ENCODE peak calls at places on chromosomes 5 and 9, in six cellular contexts. S, J, B, T, F and W are unnamed samples.

GRCh38 chr9:1207681-1208080 is 157.5 kb downstream of the DMRT2 start:
- DNase-seq in F (no peak), T (no peak), B (peak), S (no peak), J (no peak), W (no peak)

GRCh38 chr5:144139586-144139985 is 30.9 kb downstream of the YIPF5 start:
- DNase-seq in T (no peak), F (peak), J (no peak), S (no peak), B (peak), W (no peak)

GRCh38 chr9:124134526-124134925 is 123.0 kb downstream of the LHX2 start:
- DNase-seq in S (no peak), J (peak), T (no peak), B (no peak), F (no peak), W (no peak)

GRCh38 chr9:13554626-13555025 is 275.1 kb upstream of the MPDZ start:
- DNase-seq in T (no peak), J (no peak), F (no peak), B (no peak), S (no peak), W (no peak)

GRCh38 chr9:79489241-79490000 is 82.3 kb upstream of the TLE4 start:
- DNase-seq in J (no peak), B (peak), T (no peak), F (peak), S (no peak), W (peak)

GRCh38 chr5:151156732-151157402 is 712 bp downstream of the ANXA6 start:
- DNase-seq in T (no peak), B (peak), F (no peak), J (peak), S (no peak), W (no peak)

GRCh38 chr9:123419721-123420559 is 63.9 kb downstream of the CRB2 start:
- DNase-seq in B (no peak), S (no peak), J (no peak), T (no peak), F (no peak), W (no peak)

GRCh38 chr9:134493471-134494272 is 147.9 kb upstream of the COL5A1 start:
- DNase-seq in T (no peak), B (no peak), F (no peak), J (no peak), S (no peak), W (no peak)

GRCh38 chr5:142420521-142420920 is 95.7 kb upstream of the SPRY4 start:
- DNase-seq in S (no peak), F (no peak), J (no peak), T (no peak), B (peak), W (no peak)

GRCh38 chr5:105924366-105924765 is 1746.4 kb downstream of the EFNA5 start:
- DNase-seq in B (peak), F (no peak), S (no peak), J (no peak), T (no peak), W (no peak)

GRCh38 chr9:85420750-85421149 is 321.0 kb downstream of the AGTPBP1 start:
- DNase-seq in B (no peak), S (no peak), F (no peak), J (no peak), T (no peak), W (no peak)

GRCh38 chr5:149012350-149012749 is 50.5 kb downstream of the SH3TC2 start:
- DNase-seq in F (no peak), T (no peak), S (no peak), B (no peak), J (no peak), W (no peak)

GRCh38 chr5:160173-160510 is 31.2 kb upstream of the LRRC14B start:
- DNase-seq in B (peak), F (no peak), J (no peak), S (no peak), T (no peak), W (no peak)

GRCh38 chr5:97127727-97128126 is 14.7 kb downstream of the LIX1 start:
- DNase-seq in J (no peak), B (no peak), F (no peak), S (no peak), T (no peak), W (no peak)

GRCh38 chr5:38660194-38660668 is 103.8 kb upstream of the LIFR start:
- DNase-seq in T (no peak), F (no peak), J (no peak), B (no peak), S (no peak), W (peak)

GRCh38 chr5:14229181-14229580 is 86.0 kb downstream of the TRIO start:
- DNase-seq in T (no peak), J (no peak), B (no peak), S (no peak), F (no peak), W (no peak)

GRCh38 chr9:126723807-126724172 is 81.0 kb upstream of the ZBTB43 start:
- DNase-seq in S (no peak), T (no peak), F (peak), B (no peak), J (peak), W (no peak)

GRCh38 chr5:152376871-152377270 is 28.2 kb downstream of the NMUR2 start:
- DNase-seq in F (no peak), T (no peak), B (no peak), J (no peak), S (no peak), W (no peak)

GRCh38 chr5:119330367-119331183 is 25.2 kb upstream of the TNFAIP8 start:
- DNase-seq in B (no peak), S (no peak), F (no peak), T (no peak), J (no peak), W (no peak)
- TF ChIP-seq POLR2A in B (no peak), S (no peak), F (no peak), T (no peak), J (no peak), W (no peak)

GRCh38 chr9:101582593-101582992 is 12.2 kb downstream of the PPP3R2 start:
- DNase-seq in J (no peak), F (no peak), S (no peak), B (peak), T (no peak), W (no peak)
- TF ChIP-seq POLR2A in J (no peak), F (no peak), S (no peak), B (no peak), T (no peak), W (no peak)

GRCh38 chr9:133353548-133353947 is 2.7 kb downstream of the SURF1 start:
- DNase-seq in S (no peak), T (no peak), F (no peak), J (no peak), B (no peak), W (no peak)
- TF ChIP-seq POLR2A in S (no peak), T (peak), F (no peak), J (no peak), B (no peak), W (no peak)

GRCh38 chr9:92263131-92263530 is 30.4 kb downstream of the IARS1 start:
- DNase-seq in S (no peak), J (no peak), F (no peak), B (no peak), T (no peak), W (no peak)

GRCh38 chr9:92253656-92254055 is 39.8 kb downstream of the IARS1 start:
- DNase-seq in J (no peak), F (no peak), B (no peak), T (no peak), S (no peak), W (no peak)

GRCh38 chr9:92254401-92255337 is 38.8 kb downstream of the IARS1 start:
- DNase-seq in S (no peak), T (no peak), F (no peak), B (no peak), J (no peak), W (peak)

GRCh38 chr9:92257327-92257726 is 36.2 kb downstream of the IARS1 start:
- DNase-seq in T (no peak), F (no peak), J (no peak), B (no peak), S (no peak), W (peak)
- TF ChIP-seq POLR2A in T (no peak), F (no peak), J (no peak), B (no peak), S (no peak), W (no peak)